ENCODE peak calls at places on chromosomes 4 and X, in four cellular contexts. W is pancreas, N is iPS DF 19.7, K is ELR. Y is an unnamed sample.

GRCh38 chrX:9465380-9466114 is 689 bp downstream of the TBL1X start:
- DNase-seq in W (peak), N (no peak), K (peak), Y (no peak)

GRCh38 chrX:17633546-17633945 is 103.7 kb upstream of the SCML1 start:
- DNase-seq in W (no peak), N (no peak), K (no peak), Y (no peak)

GRCh38 chrX:13080128-13080795 is 35.8 kb upstream of the FAM9C start:
- DNase-seq in W (no peak), N (no peak), K (no peak), Y (no peak)

GRCh38 chrX:118392726-118393125 is 46.8 kb downstream of the WDR44 start:
- DNase-seq in W (no peak), N (no peak), K (no peak), Y (no peak)

GRCh38 chr4:158814636-158815035 is 45.8 kb downstream of the FNIP2 start:
- DNase-seq in W (no peak), N (no peak), K (peak), Y (no peak)

GRCh38 chr4:124948976-124949597 is 236.6 kb upstream of the ANKRD50 start:
- DNase-seq in W (no peak), N (no peak), K (peak), Y (no peak)

GRCh38 chrX:47243351-47243750 is 10.5 kb downstream of the USP11 start:
- DNase-seq in W (no peak), N (no peak), K (no peak), Y (no peak)

GRCh38 chr4:159069922-159070321 is 33.0 kb upstream of the RAPGEF2 start:
- DNase-seq in W (no peak), N (no peak), K (peak), Y (no peak)

GRCh38 chrX:134246282-134246681 is 9.3 kb downstream of the CCDC160 start:
- DNase-seq in W (no peak), N (no peak), K (no peak), Y (no peak)

GRCh38 chr4:151472711-151473110 is 63.7 kb downstream of the FHIP1A start:
- DNase-seq in W (no peak), N (no peak), K (no peak), Y (no peak)

GRCh38 chrX:136028383-136028984 is 43.2 kb downstream of the SLC9A6 start:
- DNase-seq in W (no peak), N (no peak), K (peak), Y (no peak)

GRCh38 chr4:188408244-188409067 is 269.2 kb downstream of the TRIML1 start:
- DNase-seq in W (no peak), N (no peak), K (no peak), Y (no peak)

GRCh38 chr4:121192500-121192899 is 28.4 kb upstream of the TNIP3 start:
- DNase-seq in W (no peak), N (no peak), K (peak), Y (peak)

GRCh38 chr4:244471-244870 is 60.8 kb downstream of the ZNF732 start:
- DNase-seq in W (no peak), N (no peak), K (peak), Y (peak)

GRCh38 chr4:87982446-87982845 is 6.9 kb downstream of the SPP1 start:
- DNase-seq in W (no peak), N (no peak), K (peak), Y (no peak)

GRCh38 chrX:97402333-97402732 is 518.6 kb downstream of the RPA4 start:
- DNase-seq in W (no peak), N (no peak), K (no peak), Y (no peak)

GRCh38 chrX:132491191-132491590 is 2.4 kb upstream of the MBNL3 start:
- DNase-seq in W (peak), N (no peak), K (no peak), Y (no peak)

GRCh38 chr4:78596111-78596742 is 44.7 kb downstream of the ANXA3 start:
- DNase-seq in W (no peak), N (no peak), K (no peak), Y (no peak)

GRCh38 chrX:42944381-42944998 is 166.5 kb upstream of the PPP1R2C start:
- DNase-seq in W (no peak), N (no peak), K (no peak), Y (no peak)

GRCh38 chr4:77927991-77928925 is 65.6 kb downstream of the MRPL1 start:
- DNase-seq in W (no peak), N (no peak), K (peak), Y (no peak)

Y was measured in GM12878.